ENCODE peak calls at places on chromosomes 6 and 20, in ten cellular contexts. One of them, this sample, is unnamed.

GRCh38 chr20:41654884-41655283 is 36.7 kb upstream of the CHD6 start:
- DNase-seq in left cardiac atrium: no peak
- DNase-seq in T1000: no peak
- DNase-seq in endodermal cell: peak; percentile 90
- DNase-seq in MCF 10A: peak; percentile 25
- DNase-seq in AG08395: peak; percentile 40
- DNase-seq in nephron progenitor cell: peak; percentile 63
- DNase-seq in tibial artery: no peak
- DNase-seq in putamen: no peak
- DNase-seq in stimulated activated CD4-positive, alpha-beta T cell treated with anti-CD3 and anti-CD28 coated beads, Interleukin-12 subunit alpha, Interleukin-12 subunit beta, amount 100 ng/mL, for 48 hours: no peak
- DNase-seq in this sample: peak; percentile 30

GRCh38 chr6:162533009-162533400 is 194.6 kb downstream of the PRKN start:
- DNase-seq in nephron progenitor cell: no peak
- DNase-seq in left cardiac atrium: no peak
- DNase-seq in MCF 10A: no peak
- DNase-seq in stimulated activated CD4-positive, alpha-beta T cell treated with anti-CD3 and anti-CD28 coated beads, Interleukin-12 subunit alpha, Interleukin-12 subunit beta, amount 100 ng/mL, for 48 hours: no peak
- DNase-seq in AG08395: no peak
- DNase-seq in tibial artery: no peak
- DNase-seq in T1000: no peak
- DNase-seq in endodermal cell: no peak
- DNase-seq in putamen: no peak
- DNase-seq in this sample: no peak

GRCh38 chr20:25273046-25273445 is 25.2 kb downstream of the PYGB start:
- DNase-seq in tibial artery: peak; percentile 42
- DNase-seq in putamen: peak; percentile 52
- DNase-seq in endodermal cell: no peak
- DNase-seq in stimulated activated CD4-positive, alpha-beta T cell treated with anti-CD3 and anti-CD28 coated beads, Interleukin-12 subunit alpha, Interleukin-12 subunit beta, amount 100 ng/mL, for 48 hours: no peak
- DNase-seq in T1000: no peak
- DNase-seq in left cardiac atrium: peak; percentile 14
- DNase-seq in AG08395: no peak
- DNase-seq in MCF 10A: no peak
- DNase-seq in nephron progenitor cell: no peak
- DNase-seq in this sample: peak; percentile 32

GRCh38 chr6:38371312-38371672 is 268.4 kb downstream of the BTBD9 start:
- DNase-seq in endodermal cell: no peak
- DNase-seq in AG08395: no peak
- DNase-seq in putamen: no peak
- DNase-seq in T1000: no peak
- DNase-seq in tibial artery: no peak
- DNase-seq in MCF 10A: no peak
- DNase-seq in left cardiac atrium: no peak
- DNase-seq in nephron progenitor cell: peak; percentile 62
- DNase-seq in stimulated activated CD4-positive, alpha-beta T cell treated with anti-CD3 and anti-CD28 coated beads, Interleukin-12 subunit alpha, Interleukin-12 subunit beta, amount 100 ng/mL, for 48 hours: no peak
- DNase-seq in this sample: no peak

GRCh38 chr20:4322499-4322898 is 307.1 kb upstream of the RNF24 start:
- DNase-seq in MCF 10A: no peak
- DNase-seq in tibial artery: no peak
- DNase-seq in stimulated activated CD4-positive, alpha-beta T cell treated with anti-CD3 and anti-CD28 coated beads, Interleukin-12 subunit alpha, Interleukin-12 subunit beta, amount 100 ng/mL, for 48 hours: no peak
- DNase-seq in left cardiac atrium: no peak
- DNase-seq in T1000: no peak
- DNase-seq in endodermal cell: peak; percentile 17
- DNase-seq in nephron progenitor cell: no peak
- DNase-seq in AG08395: no peak
- DNase-seq in putamen: no peak
- DNase-seq in this sample: no peak

GRCh38 chr6:30821862-30822784 is 62.2 kb upstream of the DDR1 start:
- DNase-seq in T1000: no peak
- DNase-seq in tibial artery: no peak
- DNase-seq in AG08395: peak; percentile 36
- DNase-seq in MCF 10A: peak; percentile 65
- DNase-seq in stimulated activated CD4-positive, alpha-beta T cell treated with anti-CD3 and anti-CD28 coated beads, Interleukin-12 subunit alpha, Interleukin-12 subunit beta, amount 100 ng/mL, for 48 hours: no peak
- DNase-seq in putamen: no peak
- DNase-seq in endodermal cell: no peak
- DNase-seq in nephron progenitor cell: no peak
- DNase-seq in left cardiac atrium: no peak
- DNase-seq in this sample: peak; percentile 52

GRCh38 chr6:74991573-74992332 is 214.1 kb downstream of the COL12A1 start:
- DNase-seq in tibial artery: no peak
- DNase-seq in T1000: no peak
- DNase-seq in endodermal cell: peak; percentile 49
- DNase-seq in MCF 10A: peak; percentile 73
- DNase-seq in putamen: no peak
- DNase-seq in stimulated activated CD4-positive, alpha-beta T cell treated with anti-CD3 and anti-CD28 coated beads, Interleukin-12 subunit alpha, Interleukin-12 subunit beta, amount 100 ng/mL, for 48 hours: no peak
- DNase-seq in left cardiac atrium: no peak
- DNase-seq in AG08395: peak; percentile 18
- DNase-seq in nephron progenitor cell: no peak
- DNase-seq in this sample: peak; percentile 8

GRCh38 chr20:58457083-58457680 is 58.0 kb downstream of the APCDD1L start:
- DNase-seq in left cardiac atrium: no peak
- DNase-seq in endodermal cell: no peak
- DNase-seq in MCF 10A: peak; percentile 23
- DNase-seq in tibial artery: no peak
- DNase-seq in stimulated activated CD4-positive, alpha-beta T cell treated with anti-CD3 and anti-CD28 coated beads, Interleukin-12 subunit alpha, Interleukin-12 subunit beta, amount 100 ng/mL, for 48 hours: no peak
- DNase-seq in AG08395: no peak
- DNase-seq in T1000: peak; percentile 83
- DNase-seq in putamen: no peak
- DNase-seq in nephron progenitor cell: no peak
- DNase-seq in this sample: no peak

GRCh38 chr20:63529861-63530787 is 7.1 kb downstream of the PTK6 start:
- DNase-seq in AG08395: no peak
- DNase-seq in nephron progenitor cell: no peak
- DNase-seq in endodermal cell: no peak
- DNase-seq in putamen: no peak
- DNase-seq in left cardiac atrium: peak; percentile 21
- DNase-seq in tibial artery: no peak
- DNase-seq in stimulated activated CD4-positive, alpha-beta T cell treated with anti-CD3 and anti-CD28 coated beads, Interleukin-12 subunit alpha, Interleukin-12 subunit beta, amount 100 ng/mL, for 48 hours: no peak
- DNase-seq in T1000: no peak
- DNase-seq in MCF 10A: no peak
- DNase-seq in this sample: peak; percentile 65

GRCh38 chr6:70834520-70834919 is 122.3 kb downstream of the B3GAT2 start:
- DNase-seq in putamen: no peak
- DNase-seq in stimulated activated CD4-positive, alpha-beta T cell treated with anti-CD3 and anti-CD28 coated beads, Interleukin-12 subunit alpha, Interleukin-12 subunit beta, amount 100 ng/mL, for 48 hours: no peak
- DNase-seq in MCF 10A: peak; percentile 8
- DNase-seq in endodermal cell: no peak
- DNase-seq in left cardiac atrium: no peak
- DNase-seq in AG08395: peak; percentile 28
- DNase-seq in T1000: no peak
- DNase-seq in nephron progenitor cell: no peak
- DNase-seq in tibial artery: no peak
- DNase-seq in this sample: no peak